ENCODE peak calls at places on chromosome 9, in five cellular contexts. A, T, S, J and D are unnamed samples.
A peak's percentile ranks its signal among the peaks of the same experiment; 100 is the strongest.

GRCh38 chr9:114691046-114691955 is 9.3 kb upstream of the TEX48 start:
- DNase-seq in A (no peak), T (no peak), S (peak; percentile 70), J (no peak), D (no peak)

GRCh38 chr9:16530669-16531461 is 339.6 kb downstream of the BNC2 start:
- DNase-seq in A (no peak), T (no peak), S (no peak), J (no peak), D (peak; percentile 34)

GRCh38 chr9:94721754-94722153 is 4.7 kb upstream of the AOPEP start:
- DNase-seq in A (no peak), T (no peak), S (no peak), J (no peak), D (no peak)

GRCh38 chr9:19564396-19565061 is 155.7 kb downstream of the ACER2 start:
- DNase-seq in A (no peak), T (no peak), S (no peak), J (no peak), D (no peak)

GRCh38 chr9:33042528-33042927 is 17.5 kb downstream of the DNAJA1 start:
- DNase-seq in A (no peak), T (no peak), S (no peak), J (no peak), D (no peak)

GRCh38 chr9:99666571-99666970 is 155.1 kb upstream of the NR4A3 start:
- DNase-seq in A (no peak), T (no peak), S (no peak), J (no peak), D (no peak)

GRCh38 chr9:73689091-73689870 is 537.6 kb downstream of the ANXA1 start:
- DNase-seq in A (no peak), T (no peak), S (peak; percentile 6), J (no peak), D (no peak)

GRCh38 chr9:96408409-96409280 is 9.5 kb downstream of the ZNF367 start:
- DNase-seq in A (peak; percentile 95), T (no peak), S (no peak), J (no peak), D (no peak)

GRCh38 chr9:76419782-76420380 is 25.7 kb upstream of the RFK start:
- DNase-seq in A (peak; percentile 36), T (peak; percentile 29), S (peak; percentile 40), J (no peak), D (no peak)

GRCh38 chr9:22136446-22137140 is 127.5 kb upstream of the CDKN2B start:
- DNase-seq in A (no peak), T (no peak), S (peak; percentile 82), J (no peak), D (no peak)

GRCh38 chr9:72149231-72149975 is at the start of gene GDA:
- DNase-seq in A (no peak), T (peak; percentile 66), S (no peak), J (no peak), D (no peak)

GRCh38 chr9:123487944-123488343 is 131.9 kb downstream of the CRB2 start:
- DNase-seq in A (no peak), T (peak; percentile 72), S (no peak), J (no peak), D (no peak)

GRCh38 chr9:15670884-15671283 is 118.0 kb downstream of the CCDC171 start:
- DNase-seq in A (no peak), T (no peak), S (no peak), J (no peak), D (no peak)

GRCh38 chr9:138097501-138097991 is 220.0 kb downstream of the CACNA1B start:
- DNase-seq in A (no peak), T (no peak), S (no peak), J (peak; percentile 1), D (no peak)

GRCh38 chr9:83280259-83280658 is 217.3 kb upstream of the RASEF start:
- DNase-seq in A (no peak), T (no peak), S (no peak), J (no peak), D (no peak)

GRCh38 chr9:135330685-135331590 is 148.6 kb upstream of the PPP1R26 start:
- DNase-seq in A (no peak), T (no peak), S (no peak), J (no peak), D (no peak)
- H3K9me3 ChIP-seq in A (peaks cover 10% of the 10 kb centered on the region), T (no peaks in the 10 kb centered on the region), S (no peaks in the 10 kb centered on the region), J (peaks cover 3% of the 10 kb centered on the region), D (peaks cover 26% of the 10 kb centered on the region)

DNA sequence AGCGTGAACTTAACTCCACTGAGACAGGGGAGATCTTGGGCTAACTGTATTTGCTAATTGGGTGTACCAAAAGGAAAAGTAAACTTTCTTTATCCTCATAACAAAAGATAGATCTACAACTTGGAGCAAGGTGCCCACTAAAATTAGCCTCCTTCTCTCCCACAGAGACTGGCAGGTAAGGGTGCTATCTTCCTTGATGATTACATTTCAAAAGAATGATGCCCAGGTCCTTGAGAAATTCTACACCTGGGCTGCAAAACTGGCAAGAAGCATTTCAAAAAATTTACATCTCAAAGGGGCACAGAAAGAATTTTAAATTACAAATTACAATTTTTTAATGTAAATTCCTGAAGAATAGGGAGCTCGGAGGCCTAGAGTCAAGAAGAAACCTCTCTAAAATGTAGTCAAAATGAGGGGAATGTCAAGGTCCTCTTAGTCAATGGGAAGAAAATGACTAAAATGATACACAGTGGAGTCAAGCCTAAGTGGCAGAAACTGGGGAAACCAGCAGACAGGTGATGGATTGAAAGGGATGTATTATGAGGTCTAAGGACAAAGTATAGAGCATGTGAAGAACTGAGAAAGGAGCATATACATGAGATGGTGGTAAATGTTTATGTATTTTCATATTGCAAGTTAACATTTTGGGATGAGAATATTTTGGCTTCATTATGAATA is 348.3 kb upstream of the TUSC1 start:
- DNase-seq in A (no peak), T (no peak), S (no peak), J (no peak), D (no peak)
- H3K4me1 ChIP-seq in A (no peaks in the 10 kb centered on the region), T (peaks cover 14% of the 10 kb centered on the region), S (no peaks in the 10 kb centered on the region), J (no peaks in the 10 kb centered on the region), D (no peaks in the 10 kb centered on the region)

DNA sequence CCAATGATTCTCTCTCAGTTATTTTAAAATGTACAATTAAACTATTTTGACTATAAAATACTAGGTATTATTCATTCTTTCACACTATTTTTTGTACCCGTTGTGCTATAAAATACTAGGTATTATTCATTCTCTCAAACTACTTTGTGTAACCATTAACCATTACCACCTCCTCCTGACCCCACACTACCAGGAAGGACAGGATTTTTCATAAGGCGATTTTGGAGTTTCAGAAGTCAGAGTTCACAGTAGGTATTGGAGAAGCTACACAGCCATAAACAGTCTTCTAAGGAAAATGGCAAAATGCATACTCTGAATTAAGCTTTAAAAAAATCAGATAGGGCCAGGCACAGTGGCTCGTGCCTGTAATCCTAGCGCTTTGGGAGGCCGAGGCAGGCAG is 35.1 kb upstream of the TMEM252 start:
- DNase-seq in A (no peak), T (no peak), S (no peak), J (no peak), D (no peak)
- TF ChIP-seq CTCF in A (no peak), T (no peak), S (no peak), J (no peak), D (no peak)

GRCh38 chr9:40909821-40910220 is 218.7 kb downstream of the FOXD4L6 start:
- DNase-seq in A (no peak), T (no peak), S (no peak), J (no peak), D (no peak)
- H3K9me3 ChIP-seq in A (peaks cover 54% of the 10 kb centered on the region), T (peaks cover 42% of the 10 kb centered on the region), S (peaks cover 40% of the 10 kb centered on the region), J (peaks cover 100% of the 10 kb centered on the region), D (peaks cover 100% of the 10 kb centered on the region)

GRCh38 chr9:87140142-87140541 is 192.8 kb upstream of the GAS1 start:
- DNase-seq in A (no peak), T (no peak), S (no peak), J (no peak), D (no peak)

GRCh38 chr9:87140605-87141109 is 193.4 kb upstream of the GAS1 start:
- DNase-seq in A (no peak), T (no peak), S (no peak), J (no peak), D (no peak)

GRCh38 chr9:87135074-87135473 is 187.8 kb upstream of the GAS1 start:
- DNase-seq in A (no peak), T (no peak), S (no peak), J (no peak), D (no peak)

GRCh38 chr9:87138128-87139040 is 191.1 kb upstream of the GAS1 start:
- DNase-seq in A (no peak), T (no peak), S (peak; percentile 32), J (no peak), D (no peak)

GRCh38 chr9:87137718-87138117 is 190.4 kb upstream of the GAS1 start:
- DNase-seq in A (no peak), T (no peak), S (no peak), J (no peak), D (no peak)
- H3K4me1 ChIP-seq in A (no peaks in the 10 kb centered on the region), T (no peaks in the 10 kb centered on the region), S (no peaks in the 10 kb centered on the region), J (no peaks in the 10 kb centered on the region), D (no peaks in the 10 kb centered on the region)